ENCODE peak calls at places on chromosomes 3 and 15, in ten cellular contexts. One of them, this sample, is unnamed.

GRCh38 chr3:187744169-187745151 is 808 bp downstream of the BCL6 start:
- DNase-seq in heart left ventricle: peak
- DNase-seq in breast epithelium: no peak
- DNase-seq in IMR-90: peak
- DNase-seq in lower leg skin: no peak
- DNase-seq in body of pancreas: peak
- DNase-seq in ovary: peak
- DNase-seq in Peyer's patch: peak
- DNase-seq in K562: peak
- DNase-seq in vagina: no peak
- DNase-seq in this sample: peak

GRCh38 chr15:101161656-101162055 is 90.2 kb downstream of the CHSY1 start:
- DNase-seq in heart left ventricle: no peak
- DNase-seq in K562: no peak
- DNase-seq in vagina: no peak
- DNase-seq in lower leg skin: no peak
- DNase-seq in body of pancreas: no peak
- DNase-seq in IMR-90: no peak
- DNase-seq in ovary: no peak
- DNase-seq in Peyer's patch: no peak
- DNase-seq in breast epithelium: no peak
- DNase-seq in this sample: no peak

GRCh38 chr3:31043184-31043819 is 148.8 kb upstream of the GADL1 start:
- DNase-seq in lower leg skin: no peak
- DNase-seq in ovary: no peak
- DNase-seq in K562: no peak
- DNase-seq in vagina: no peak
- DNase-seq in heart left ventricle: no peak
- DNase-seq in body of pancreas: no peak
- DNase-seq in Peyer's patch: no peak
- DNase-seq in breast epithelium: no peak
- DNase-seq in IMR-90: peak
- DNase-seq in this sample: no peak

GRCh38 chr3:46113608-46114007 is 86.3 kb upstream of the XCR1 start:
- DNase-seq in body of pancreas: no peak
- DNase-seq in vagina: no peak
- DNase-seq in IMR-90: no peak
- DNase-seq in Peyer's patch: no peak
- DNase-seq in lower leg skin: no peak
- DNase-seq in breast epithelium: no peak
- DNase-seq in heart left ventricle: no peak
- DNase-seq in ovary: no peak
- DNase-seq in K562: no peak
- DNase-seq in this sample: no peak

GRCh38 chr3:156808025-156808424 is 18.1 kb upstream of the LEKR1 start:
- DNase-seq in lower leg skin: no peak
- DNase-seq in Peyer's patch: no peak
- DNase-seq in vagina: no peak
- DNase-seq in ovary: no peak
- DNase-seq in K562: no peak
- DNase-seq in body of pancreas: no peak
- DNase-seq in IMR-90: peak
- DNase-seq in breast epithelium: no peak
- DNase-seq in heart left ventricle: no peak
- DNase-seq in this sample: no peak

GRCh38 chr15:98730860-98731711 is 82.7 kb downstream of the IGF1R start:
- DNase-seq in lower leg skin: no peak
- DNase-seq in K562: no peak
- DNase-seq in vagina: no peak
- DNase-seq in Peyer's patch: no peak
- DNase-seq in IMR-90: no peak
- DNase-seq in ovary: no peak
- DNase-seq in breast epithelium: no peak
- DNase-seq in body of pancreas: no peak
- DNase-seq in heart left ventricle: no peak
- DNase-seq in this sample: no peak

GRCh38 chr3:46298871-46299607 is 54.9 kb upstream of the CCR2 start:
- DNase-seq in body of pancreas: no peak
- DNase-seq in lower leg skin: no peak
- DNase-seq in breast epithelium: no peak
- DNase-seq in ovary: no peak
- DNase-seq in Peyer's patch: no peak
- DNase-seq in K562: no peak
- DNase-seq in vagina: no peak
- DNase-seq in IMR-90: no peak
- DNase-seq in heart left ventricle: no peak
- DNase-seq in this sample: no peak

GRCh38 chr3:142104763-142105162 is 44.6 kb downstream of the TFDP2 start:
- DNase-seq in vagina: no peak
- DNase-seq in breast epithelium: no peak
- DNase-seq in lower leg skin: no peak
- DNase-seq in heart left ventricle: no peak
- DNase-seq in body of pancreas: no peak
- DNase-seq in K562: no peak
- DNase-seq in Peyer's patch: no peak
- DNase-seq in ovary: no peak
- DNase-seq in IMR-90: no peak
- DNase-seq in this sample: no peak

GRCh38 chr3:107620534-107620933 is 97.8 kb downstream of the BBX start:
- DNase-seq in IMR-90: no peak
- DNase-seq in body of pancreas: no peak
- DNase-seq in heart left ventricle: no peak
- DNase-seq in ovary: no peak
- DNase-seq in breast epithelium: no peak
- DNase-seq in K562: no peak
- DNase-seq in lower leg skin: no peak
- DNase-seq in Peyer's patch: no peak
- DNase-seq in vagina: no peak
- DNase-seq in this sample: no peak

GRCh38 chr3:42752441-42752840 is 20.6 kb downstream of the CCDC13 start:
- DNase-seq in Peyer's patch: no peak
- DNase-seq in ovary: no peak
- DNase-seq in lower leg skin: no peak
- DNase-seq in breast epithelium: no peak
- DNase-seq in IMR-90: no peak
- DNase-seq in vagina: no peak
- DNase-seq in heart left ventricle: no peak
- DNase-seq in body of pancreas: no peak
- DNase-seq in K562: no peak
- DNase-seq in this sample: peak

GRCh38 chr3:11002456-11002855 is 9.9 kb downstream of the SLC6A1 start:
- DNase-seq in heart left ventricle: no peak
- DNase-seq in ovary: no peak
- DNase-seq in lower leg skin: no peak
- DNase-seq in breast epithelium: no peak
- DNase-seq in body of pancreas: peak
- DNase-seq in vagina: no peak
- DNase-seq in IMR-90: no peak
- DNase-seq in K562: no peak
- DNase-seq in Peyer's patch: no peak
- DNase-seq in this sample: no peak

GRCh38 chr3:162367443-162368132 is 871.0 kb downstream of the OTOL1 start:
- DNase-seq in IMR-90: peak
- DNase-seq in Peyer's patch: no peak
- DNase-seq in ovary: no peak
- DNase-seq in vagina: no peak
- DNase-seq in body of pancreas: no peak
- DNase-seq in breast epithelium: no peak
- DNase-seq in heart left ventricle: no peak
- DNase-seq in lower leg skin: no peak
- DNase-seq in K562: no peak
- DNase-seq in this sample: no peak

GRCh38 chr15:99385865-99386264 is 134.6 kb downstream of the LRRC28 start:
- DNase-seq in Peyer's patch: no peak
- DNase-seq in heart left ventricle: peak
- DNase-seq in vagina: no peak
- DNase-seq in body of pancreas: peak
- DNase-seq in K562: no peak
- DNase-seq in lower leg skin: no peak
- DNase-seq in IMR-90: peak
- DNase-seq in breast epithelium: no peak
- DNase-seq in ovary: peak
- DNase-seq in this sample: peak

GRCh38 chr3:13657660-13658435 is 108.9 kb downstream of the FBLN2 start:
- DNase-seq in body of pancreas: peak
- DNase-seq in heart left ventricle: peak
- DNase-seq in ovary: no peak
- DNase-seq in lower leg skin: no peak
- DNase-seq in Peyer's patch: no peak
- DNase-seq in K562: peak
- DNase-seq in breast epithelium: no peak
- DNase-seq in vagina: no peak
- DNase-seq in IMR-90: peak
- DNase-seq in this sample: peak

DNA sequence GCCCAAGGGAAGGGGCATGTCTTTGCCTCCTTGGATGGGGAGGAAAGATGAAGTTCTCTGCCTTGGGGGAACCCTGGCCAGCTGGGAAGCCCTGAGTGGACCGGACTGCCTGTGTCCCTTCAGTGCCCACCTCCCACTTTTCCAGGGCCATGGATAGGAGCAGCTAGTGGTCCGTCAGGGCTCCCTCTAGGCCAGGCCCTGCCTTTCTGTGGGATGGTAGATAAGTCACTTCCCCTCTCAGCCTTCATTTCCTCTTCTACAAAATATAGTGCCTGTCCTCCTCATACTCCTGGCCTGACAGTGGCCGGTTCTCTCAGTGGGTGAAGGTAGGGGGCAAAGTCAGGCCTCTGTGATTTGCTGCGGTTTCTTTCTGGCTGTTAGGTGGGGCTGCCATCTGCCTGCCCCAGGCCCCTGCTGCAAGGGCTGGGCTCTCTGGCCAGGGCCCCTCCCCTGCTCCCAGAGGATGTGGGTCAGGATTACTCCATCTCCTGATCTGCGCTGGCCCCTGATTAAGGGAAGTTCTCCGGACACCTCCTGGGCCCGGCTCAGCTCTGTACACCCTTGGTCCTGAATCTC is 1.4 kb downstream of the PLEKHO2 start:
- DNase-seq in breast epithelium: no peak
- DNase-seq in IMR-90: peak
- DNase-seq in ovary: no peak
- DNase-seq in heart left ventricle: peak
- DNase-seq in vagina: no peak
- DNase-seq in Peyer's patch: peak
- DNase-seq in body of pancreas: peak
- DNase-seq in lower leg skin: peak
- DNase-seq in K562: no peak
- DNase-seq in this sample: no peak
- TF ChIP-seq POLR2A in breast epithelium: no peak
- TF ChIP-seq POLR2A in IMR-90: peak
- TF ChIP-seq POLR2A in ovary: no peak
- TF ChIP-seq POLR2A in heart left ventricle: peak
- TF ChIP-seq POLR2A in vagina: peak
- TF ChIP-seq POLR2A in Peyer's patch: peak
- TF ChIP-seq POLR2A in body of pancreas: no peak
- TF ChIP-seq POLR2A in lower leg skin: no peak
- TF ChIP-seq POLR2A in K562: no peak
- TF ChIP-seq POLR2A in this sample: no peak

DNA sequence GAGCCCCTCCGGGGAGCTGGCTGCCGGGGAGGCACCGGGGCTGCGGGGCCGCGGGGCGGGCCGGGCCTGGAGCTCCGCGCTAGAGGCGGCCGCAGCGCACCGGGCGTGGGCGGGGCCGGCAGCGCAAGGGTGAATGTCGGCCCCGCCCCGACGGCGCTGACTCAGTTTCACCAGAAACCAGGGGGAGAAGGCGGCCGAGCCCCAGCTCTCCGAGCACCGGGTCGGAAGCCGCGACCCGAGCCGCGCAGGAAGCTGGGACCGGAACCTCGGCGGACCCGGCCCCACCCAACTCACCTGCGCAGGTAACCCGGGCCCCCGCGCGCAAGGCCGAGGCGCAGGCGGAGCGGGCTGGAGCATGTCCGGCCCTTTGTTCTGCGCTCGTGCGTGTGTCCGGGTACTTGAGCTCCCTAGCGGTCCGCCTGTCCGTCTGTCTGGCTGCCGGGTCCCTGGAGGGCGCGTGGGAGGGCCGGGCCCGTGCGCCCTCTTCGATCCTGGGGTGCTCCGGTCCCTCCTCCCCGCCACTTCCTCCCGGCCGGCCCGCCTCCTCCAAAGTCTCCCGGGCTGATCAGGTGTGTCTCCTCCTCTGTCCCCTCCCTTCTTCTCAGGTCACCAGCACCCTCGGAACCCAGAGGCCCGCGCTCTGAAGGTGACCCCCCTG is at the start of gene SPINT1:
- DNase-seq in vagina: no peak
- DNase-seq in body of pancreas: peak
- DNase-seq in lower leg skin: no peak
- DNase-seq in heart left ventricle: no peak
- DNase-seq in ovary: no peak
- DNase-seq in K562: peak
- DNase-seq in breast epithelium: peak
- DNase-seq in Peyer's patch: peak
- DNase-seq in IMR-90: no peak
- DNase-seq in this sample: peak
- TF ChIP-seq POLR2A in vagina: no peak
- TF ChIP-seq POLR2A in body of pancreas: peak
- TF ChIP-seq POLR2A in lower leg skin: no peak
- TF ChIP-seq POLR2A in heart left ventricle: no peak
- TF ChIP-seq POLR2A in ovary: no peak
- TF ChIP-seq POLR2A in K562: no peak
- TF ChIP-seq POLR2A in breast epithelium: peak
- TF ChIP-seq POLR2A in Peyer's patch: peak
- TF ChIP-seq POLR2A in IMR-90: no peak
- TF ChIP-seq POLR2A in this sample: no peak

GRCh38 chr3:9422712-9423424 is 25.5 kb downstream of the SETD5 start:
- DNase-seq in ovary: peak
- DNase-seq in lower leg skin: peak
- DNase-seq in Peyer's patch: peak
- DNase-seq in breast epithelium: peak
- DNase-seq in body of pancreas: peak
- DNase-seq in IMR-90: peak
- DNase-seq in vagina: no peak
- DNase-seq in heart left ventricle: peak
- DNase-seq in K562: peak
- DNase-seq in this sample: peak
- TF ChIP-seq POLR2A in ovary: no peak
- TF ChIP-seq POLR2A in lower leg skin: no peak
- TF ChIP-seq POLR2A in Peyer's patch: peak
- TF ChIP-seq POLR2A in breast epithelium: no peak
- TF ChIP-seq POLR2A in body of pancreas: no peak
- TF ChIP-seq POLR2A in IMR-90: peak
- TF ChIP-seq POLR2A in vagina: no peak
- TF ChIP-seq POLR2A in heart left ventricle: no peak
- TF ChIP-seq POLR2A in K562: no peak
- TF ChIP-seq POLR2A in this sample: no peak

DNA sequence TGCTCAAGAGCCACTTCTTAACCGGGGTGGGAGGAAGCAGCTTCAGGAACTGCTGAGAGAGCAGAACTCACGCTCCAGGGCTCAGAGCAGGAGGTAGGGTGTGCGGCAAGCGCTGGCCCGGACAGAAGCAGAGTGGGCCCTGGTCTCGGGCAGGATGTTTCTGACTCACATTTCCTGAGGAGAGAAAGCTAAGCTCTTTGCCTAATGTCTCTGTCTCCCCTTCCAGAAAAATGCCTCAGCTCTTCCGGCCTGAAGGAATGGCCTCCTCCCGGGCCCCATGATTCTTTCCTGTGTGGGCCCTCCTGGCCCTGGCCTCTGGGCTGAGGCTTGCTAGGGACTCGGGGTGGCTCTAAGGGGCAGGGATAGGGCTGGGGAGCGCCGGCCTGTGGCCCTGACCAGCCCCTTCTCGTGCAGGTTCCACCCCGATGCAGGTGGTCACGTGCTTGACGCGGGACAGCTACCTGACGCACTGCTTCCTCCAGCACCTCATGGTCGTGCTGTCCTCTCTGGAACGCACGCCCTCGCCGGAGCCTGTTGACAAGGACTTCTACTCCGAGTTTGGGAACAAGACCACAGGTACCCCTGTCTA is 4.1 kb upstream of the STAB1 start:
- DNase-seq in vagina: no peak
- DNase-seq in IMR-90: peak
- DNase-seq in ovary: no peak
- DNase-seq in K562: no peak
- DNase-seq in Peyer's patch: no peak
- DNase-seq in body of pancreas: peak
- DNase-seq in lower leg skin: no peak
- DNase-seq in heart left ventricle: peak
- DNase-seq in breast epithelium: no peak
- DNase-seq in this sample: no peak
- TF ChIP-seq POLR2A in vagina: no peak
- TF ChIP-seq POLR2A in IMR-90: no peak
- TF ChIP-seq POLR2A in ovary: no peak
- TF ChIP-seq POLR2A in K562: no peak
- TF ChIP-seq POLR2A in Peyer's patch: no peak
- TF ChIP-seq POLR2A in body of pancreas: no peak
- TF ChIP-seq POLR2A in lower leg skin: no peak
- TF ChIP-seq POLR2A in heart left ventricle: no peak
- TF ChIP-seq POLR2A in breast epithelium: no peak
- TF ChIP-seq POLR2A in this sample: no peak

This sample was measured in stomach.